ENCODE peak calls at places on chromosomes 2 and 18, in six cellular contexts. A is H9, I is mesendoderm, P is IMR-90, D is mesenchymal stem cell, B is H1. Q is an unnamed sample.

GRCh38 chr2:220949476-220949875 is 622.6 kb downstream of the EPHA4 start:
- DNase-seq in P (peak; percentile 50), B (no peak), D (no peak), A (no peak), I (peak; percentile 22), Q (no peak)

GRCh38 chr18:77560334-77560970 is 310.8 kb downstream of the GALR1 start:
- DNase-seq in D (no peak), B (no peak), A (no peak), P (no peak), I (no peak), Q (no peak)

GRCh38 chr2:15639323-15640251 is 47.9 kb downstream of the DDX1 start:
- DNase-seq in P (no peak), I (no peak), A (no peak), D (no peak), B (no peak), Q (no peak)

GRCh38 chr2:74554821-74555531 is 456 bp downstream of the DOK1 start:
- DNase-seq in B (peak; percentile 76), D (peak; percentile 71), A (peak; percentile 61), I (peak; percentile 69), P (peak; percentile 27), Q (peak; percentile 49)

GRCh38 chr18:13268035-13268700 is 49.6 kb downstream of the LDLRAD4 start:
- DNase-seq in I (peak; percentile 92), A (peak; percentile 72), D (peak; percentile 3), B (no peak), P (peak; percentile 24), Q (peak; percentile 44)

GRCh38 chr2:9310390-9310789 is 103.8 kb downstream of the ASAP2 start:
- DNase-seq in D (peak; percentile 85), I (no peak), B (no peak), P (peak; percentile 82), A (no peak), Q (no peak)

GRCh38 chr2:231685349-231686191 is 22.8 kb upstream of the PTMA start:
- DNase-seq in B (no peak), P (no peak), I (peak; percentile 65), D (no peak), A (peak; percentile 69), Q (no peak)

GRCh38 chr2:218898109-218898878 is 17.6 kb downstream of the WNT10A start:
- DNase-seq in D (peak; percentile 37), P (peak; percentile 18), A (peak; percentile 91), I (peak; percentile 61), B (peak; percentile 99), Q (peak; percentile 67)

GRCh38 chr18:76697441-76697901 is 124.9 kb upstream of the ZNF236 start:
- DNase-seq in D (no peak), A (no peak), B (no peak), I (peak; percentile 33), P (peak; percentile 12), Q (no peak)

GRCh38 chr2:72803151-72803550 is 22.7 kb downstream of the EXOC6B start:
- DNase-seq in D (no peak), P (peak; percentile 66), A (no peak), I (no peak), B (no peak), Q (no peak)

GRCh38 chr2:231931481-231931915 is 5.3 kb upstream of the NPPC start:
- DNase-seq in P (no peak), B (no peak), D (no peak), A (no peak), I (no peak), Q (no peak)

GRCh38 chr2:241924069-241924908 is 54.8 kb downstream of the RTP5 start:
- DNase-seq in P (no peak), I (no peak), D (no peak), B (no peak), A (no peak), Q (no peak)

GRCh38 chr2:109407401-109408335 is 206.1 kb downstream of the SEPTIN10 start:
- DNase-seq in I (peak; percentile 22), B (no peak), D (no peak), A (no peak), P (no peak), Q (no peak)

GRCh38 chr2:6864938-6865345 is 765 bp downstream of the CMPK2 start:
- DNase-seq in I (peak; percentile 4), B (peak; percentile 69), D (no peak), A (peak; percentile 41), P (no peak), Q (no peak)

GRCh38 chr18:8668381-8668780 is 37.0 kb upstream of the MTCL1 start:
- DNase-seq in P (no peak), D (no peak), A (no peak), B (no peak), I (no peak), Q (no peak)

GRCh38 chr18:63928331-63928730 is 20.6 kb downstream of the SERPINB10 start:
- DNase-seq in A (no peak), B (no peak), P (no peak), D (no peak), I (no peak), Q (no peak)

GRCh38 chr2:31255911-31256571 is 22.1 kb downstream of the EHD3 start:
- DNase-seq in P (peak; percentile 35), D (no peak), A (no peak), I (no peak), B (no peak), Q (no peak)

DNA sequence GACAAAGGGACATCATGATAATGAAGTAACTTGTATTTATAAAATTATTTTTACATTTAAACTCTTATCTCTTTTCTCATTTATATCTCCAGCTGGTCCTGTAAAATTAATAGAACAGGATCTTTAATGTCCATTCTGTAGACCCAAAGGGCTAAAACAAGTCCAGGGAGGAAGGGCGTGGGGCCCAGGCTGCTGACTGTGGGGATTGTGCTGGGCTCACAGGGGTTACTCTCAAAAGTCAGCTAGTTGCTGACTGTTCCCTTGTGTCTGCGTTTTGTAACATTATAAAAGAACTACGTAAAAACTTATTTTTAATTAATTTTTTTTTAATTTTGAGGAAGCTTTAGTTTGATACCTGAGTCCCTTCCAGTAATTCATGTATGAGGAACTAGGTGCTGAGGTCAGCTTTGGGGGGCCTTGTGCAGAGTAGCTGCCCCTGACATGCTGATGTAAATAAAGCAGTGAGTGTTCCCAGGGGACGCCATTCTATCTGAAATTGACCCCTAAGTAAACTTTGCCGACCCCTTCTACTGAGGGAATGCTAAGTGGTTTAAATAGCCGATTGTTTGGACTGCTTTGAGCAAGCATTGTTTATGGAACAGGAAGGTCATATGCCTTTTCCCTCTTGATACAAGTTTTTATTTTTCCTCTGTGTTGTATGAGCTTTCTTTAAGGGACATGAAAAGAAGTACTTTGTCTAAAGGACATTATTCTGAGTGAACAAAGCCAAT is 56.4 kb downstream of the MERTK start:
- DNase-seq in B (no peak), D (peak; percentile 26), I (no peak), A (no peak), P (no peak), Q (no peak)
- H2BK120ac ChIP-seq in B (no peak overlapping the region), D (no peak overlapping the region), I (no peak overlapping the region), A (no peak overlapping the region), P (no peak overlapping the region), Q (no peak overlapping the region)

DNA sequence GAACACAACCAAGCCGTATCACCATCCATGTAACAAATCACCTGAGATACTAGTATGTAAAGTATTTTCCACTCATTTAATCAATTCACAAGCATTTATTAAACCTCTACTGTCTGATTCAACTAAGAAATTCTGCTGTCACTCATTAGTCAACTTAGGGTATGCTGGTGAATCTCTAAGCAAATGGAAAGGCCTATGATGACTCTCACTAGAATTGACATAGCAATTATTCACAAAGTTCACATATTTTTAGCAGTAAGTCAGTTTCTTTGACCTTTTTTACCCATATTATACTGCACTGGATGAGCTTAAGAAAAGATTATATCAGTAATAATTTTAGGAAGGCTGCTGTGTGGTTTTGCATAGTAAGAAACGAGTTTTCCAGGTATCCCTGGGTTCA is 130.1 kb downstream of the SLC8A1 start:
- DNase-seq in B (no peak), A (no peak), I (no peak), P (no peak), D (no peak), Q (no peak)
- H4K8ac ChIP-seq in B (no peak overlapping the region), A (no peak overlapping the region), I (no peak overlapping the region), P (no peak overlapping the region), D (no peak overlapping the region), Q (no peak overlapping the region)

DNA sequence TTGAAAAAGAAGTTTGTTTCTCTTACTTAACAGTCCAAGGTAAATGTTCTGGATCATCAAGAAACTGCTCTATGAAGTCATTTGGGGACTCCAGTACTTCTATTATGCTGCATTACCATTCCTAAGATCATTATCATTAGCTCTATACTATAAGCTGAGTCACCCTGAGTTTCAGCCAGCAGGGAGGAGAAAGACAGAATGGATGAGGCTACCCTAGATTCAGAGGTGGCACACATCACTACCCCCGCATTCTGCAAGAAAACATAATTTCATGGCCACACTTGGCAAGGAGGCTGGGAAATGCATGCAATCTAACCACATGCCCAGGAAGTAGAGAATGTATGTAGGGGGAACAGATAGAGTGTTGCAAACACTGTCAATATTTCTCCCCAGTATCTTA is 16.6 kb upstream of the LNPK start:
- DNase-seq in I (peak; percentile 14), A (no peak), D (no peak), B (no peak), P (no peak), Q (no peak)
- H3K18ac ChIP-seq in I (no peak overlapping the region), A (no peak overlapping the region), D (no peak overlapping the region), B (no peak overlapping the region), P (no peak overlapping the region), Q (no peak overlapping the region)

DNA sequence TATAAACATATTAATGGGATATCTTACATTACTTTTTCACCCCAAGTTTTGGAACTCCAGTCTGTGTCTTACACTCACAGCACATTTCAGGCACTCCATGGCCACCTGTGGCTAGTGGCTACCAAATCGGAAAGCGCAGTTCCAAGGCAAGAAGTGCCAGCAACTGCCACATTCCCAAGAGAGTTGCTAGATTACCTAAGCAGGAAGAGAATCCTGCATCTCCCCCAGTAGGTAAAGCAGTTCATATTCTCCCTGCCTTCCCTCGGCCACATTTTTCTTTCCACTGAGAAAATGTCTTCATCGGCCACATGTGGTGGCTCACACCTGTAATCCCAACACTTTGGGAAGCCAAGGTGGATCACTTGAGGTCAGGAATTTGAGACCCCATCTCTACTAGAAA is 62.8 kb downstream of the MEX3C start:
- DNase-seq in P (no peak), A (no peak), D (no peak), I (peak; percentile 42), B (no peak), Q (no peak)
- H2BK120ac ChIP-seq in P (no peak overlapping the region), A (no peak overlapping the region), D (no peak overlapping the region), I (no peak overlapping the region), B (peak overlapping the region; percentile 28), Q (no peak overlapping the region)

GRCh38 chr2:137946227-137946626 is 18.0 kb upstream of the HNMT start:
- DNase-seq in B (no peak), A (no peak), P (no peak), D (no peak), I (no peak), Q (no peak)

GRCh38 chr2:137943948-137944347 is 20.3 kb upstream of the HNMT start:
- DNase-seq in P (no peak), I (no peak), D (no peak), B (no peak), A (no peak), Q (no peak)

GRCh38 chr2:137947032-137947713 is 17.1 kb upstream of the HNMT start:
- DNase-seq in I (no peak), A (no peak), B (no peak), P (no peak), D (no peak), Q (no peak)

GRCh38 chr2:137944714-137945113 is 19.6 kb upstream of the HNMT start:
- DNase-seq in I (no peak), A (no peak), B (no peak), D (no peak), P (no peak), Q (no peak)

DNA sequence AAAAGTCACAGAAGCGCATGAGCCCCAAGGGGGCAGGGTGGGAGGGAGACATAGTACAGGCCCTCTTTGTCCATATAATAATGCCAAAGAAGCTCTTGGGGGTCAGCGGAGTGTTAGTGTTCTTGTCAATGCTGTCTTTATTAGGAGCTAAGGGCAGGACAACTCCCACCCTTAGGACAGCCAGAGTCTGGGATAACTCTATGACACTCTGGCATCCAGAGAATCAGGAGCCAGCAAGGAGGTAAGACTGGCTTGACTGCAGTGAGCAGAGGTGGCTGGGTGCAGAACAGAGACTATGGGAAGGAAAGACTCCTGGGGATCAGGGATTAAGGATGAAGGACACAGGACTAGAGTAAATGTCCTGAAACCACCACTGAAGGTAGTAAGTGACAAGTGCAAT is 19.0 kb upstream of the HNMT start:
- DNase-seq in P (no peak), A (no peak), D (no peak), B (no peak), I (no peak), Q (no peak)
- H4K8ac ChIP-seq in P (no peak overlapping the region), A (no peak overlapping the region), D (no peak overlapping the region), B (no peak overlapping the region), I (no peak overlapping the region), Q (no peak overlapping the region)